ENCODE peak calls at places on chromosomes 12 and 14, in six cellular contexts. T is AG09309, C is thoracic aorta, D is Caco-2, G is mammary epithelial cell, S is heart left ventricle. L is an unnamed sample.

GRCh38 chr14:51806624-51807023 is 53.8 kb upstream of the GNG2 start:
- DNase-seq in T (no peak), C (no peak), D (no peak), G (no peak), S (no peak), L (no peak)

GRCh38 chr12:89064780-89065179 is 287.5 kb downstream of the DUSP6 start:
- DNase-seq in T (peak; percentile 52), C (no peak), D (no peak), G (peak; percentile 95), S (no peak), L (no peak)

GRCh38 chr14:55122441-55122986 is 6.5 kb upstream of the LGALS3 start:
- DNase-seq in T (no peak), C (no peak), D (peak; percentile 84), G (no peak), S (peak; percentile 91), L (no peak)

GRCh38 chr14:77498120-77498979 is at the start of gene ISM2:
- DNase-seq in T (no peak), C (no peak), D (peak; percentile 76), G (peak; percentile 34), S (peak; percentile 30), L (no peak)

GRCh38 chr14:93033983-93034670 is 81.6 kb downstream of the ITPK1 start:
- DNase-seq in T (no peak), C (no peak), D (no peak), G (no peak), S (no peak), L (no peak)

GRCh38 chr14:98382662-98383061 is 889.3 kb downstream of the BCL11B start:
- DNase-seq in T (no peak), C (no peak), D (no peak), G (peak; percentile 50), S (no peak), L (no peak)

GRCh38 chr14:34129927-34130552 is 179.2 kb upstream of the EGLN3 start:
- DNase-seq in T (no peak), C (no peak), D (no peak), G (no peak), S (no peak), L (no peak)

GRCh38 chr14:26841920-26842741 is 244.3 kb upstream of the NOVA1 start:
- DNase-seq in T (peak; percentile 41), C (no peak), D (peak; percentile 47), G (peak; percentile 1), S (peak; percentile 38), L (peak; percentile 3)

GRCh38 chr12:1313906-1314305 is 280.5 kb downstream of the FBXL14 start:
- DNase-seq in T (no peak), C (no peak), D (no peak), G (peak; percentile 30), S (no peak), L (no peak)

GRCh38 chr14:100422556-100423420 is 99.6 kb downstream of the SLC25A47 start:
- DNase-seq in T (no peak), C (no peak), D (no peak), G (no peak), S (no peak), L (no peak)

GRCh38 chr14:35197015-35197414 is 74.7 kb downstream of the PRORP start:
- DNase-seq in T (no peak), C (no peak), D (no peak), G (peak; percentile 76), S (no peak), L (no peak)

GRCh38 chr12:122865268-122866231 is 30.3 kb downstream of the HIP1R start:
- DNase-seq in T (no peak), C (no peak), D (peak; percentile 54), G (no peak), S (peak; percentile 69), L (no peak)

GRCh38 chr14:55976219-55976618 is 142.0 kb upstream of the PELI2 start:
- DNase-seq in T (no peak), C (no peak), D (no peak), G (no peak), S (no peak), L (no peak)

GRCh38 chr12:106564678-106565329 is 18.0 kb upstream of the RFX4 start:
- DNase-seq in T (no peak), C (no peak), D (no peak), G (peak; percentile 25), S (no peak), L (no peak)

GRCh38 chr12:55891310-55891709 is 36.4 kb downstream of the PYM1 start:
- DNase-seq in T (no peak), C (no peak), D (no peak), G (no peak), S (no peak), L (no peak)

GRCh38 chr14:91351508-91351853 is 66.1 kb downstream of the CCDC88C start:
- DNase-seq in T (no peak), C (no peak), D (no peak), G (no peak), S (no peak), L (no peak)
- H3K4me3 ChIP-seq in T (no peak overlapping the region), C (no peak overlapping the region), D (no peak overlapping the region), G (no peak overlapping the region), S (no peak overlapping the region), L (no peak overlapping the region)

DNA sequence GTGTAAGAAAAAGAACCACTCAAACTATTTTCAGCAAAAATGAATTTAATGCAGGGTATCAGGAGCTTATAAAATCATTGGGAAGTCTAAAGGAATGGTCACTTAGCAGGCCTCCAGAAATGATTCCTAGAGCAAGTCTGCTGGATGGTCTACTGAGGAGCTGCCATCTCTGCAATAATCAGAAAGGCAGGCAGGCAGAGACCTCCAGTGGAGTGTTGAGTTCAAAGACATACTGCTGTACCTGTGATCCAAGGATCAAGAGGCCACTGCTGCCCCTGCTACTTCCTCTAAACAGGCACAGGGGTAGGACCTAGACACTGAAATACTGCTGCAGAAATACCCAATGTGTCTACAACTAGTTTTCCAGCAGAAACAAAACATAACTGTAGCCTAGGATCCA is 14.5 kb upstream of the KICS2 start:
- DNase-seq in T (no peak), C (no peak), D (no peak), G (no peak), S (no peak), L (no peak)
- TF ChIP-seq CTCF in T (peak; percentile 23), C (no peak), D (no peak), G (no peak), S (no peak), L (peak; percentile 20)

DNA sequence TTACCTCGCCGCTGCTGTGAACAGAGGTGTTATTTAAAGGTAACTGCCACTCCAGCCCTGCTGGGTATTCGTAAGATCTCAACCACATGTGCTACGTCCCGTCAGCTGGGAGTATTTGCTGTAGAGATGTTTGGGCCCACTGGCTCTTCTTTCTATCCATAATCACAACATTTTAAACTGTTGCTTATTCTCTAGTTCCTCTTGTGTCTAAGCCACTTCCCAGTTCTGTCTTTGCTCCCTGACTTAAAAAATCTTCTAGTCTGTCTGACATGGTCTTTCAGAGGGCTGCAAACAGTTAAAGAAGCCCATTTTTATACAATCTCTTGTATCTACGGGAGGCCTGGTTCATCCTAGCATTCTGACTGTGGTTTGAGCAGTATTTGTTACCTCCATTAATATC is 33.2 kb upstream of the HELB start:
- DNase-seq in T (no peak), C (no peak), D (no peak), G (no peak), S (no peak), L (no peak)
- H3K4me3 ChIP-seq in T (no peak overlapping the region), C (no peak overlapping the region), D (no peak overlapping the region), G (no peak overlapping the region), S (no peak overlapping the region), L (no peak overlapping the region)

GRCh38 chr12:10368206-10369171 is 21.4 kb downstream of the KLRK1 start:
- DNase-seq in T (no peak), C (no peak), D (no peak), G (no peak), S (no peak), L (no peak)

GRCh38 chr12:10365716-10366433 is 24.0 kb downstream of the KLRK1 start:
- DNase-seq in T (no peak), C (no peak), D (no peak), G (peak; percentile 25), S (no peak), L (no peak)

GRCh38 chr12:10363922-10364838 is 25.7 kb downstream of the KLRK1 start:
- DNase-seq in T (no peak), C (no peak), D (peak; percentile 53), G (peak; percentile 74), S (peak; percentile 58), L (no peak)

GRCh38 chr12:10364839-10365681 is 24.8 kb downstream of the KLRK1 start:
- DNase-seq in T (peak; percentile 44), C (no peak), D (peak; percentile 88), G (peak; percentile 83), S (peak; percentile 73), L (no peak)

DNA sequence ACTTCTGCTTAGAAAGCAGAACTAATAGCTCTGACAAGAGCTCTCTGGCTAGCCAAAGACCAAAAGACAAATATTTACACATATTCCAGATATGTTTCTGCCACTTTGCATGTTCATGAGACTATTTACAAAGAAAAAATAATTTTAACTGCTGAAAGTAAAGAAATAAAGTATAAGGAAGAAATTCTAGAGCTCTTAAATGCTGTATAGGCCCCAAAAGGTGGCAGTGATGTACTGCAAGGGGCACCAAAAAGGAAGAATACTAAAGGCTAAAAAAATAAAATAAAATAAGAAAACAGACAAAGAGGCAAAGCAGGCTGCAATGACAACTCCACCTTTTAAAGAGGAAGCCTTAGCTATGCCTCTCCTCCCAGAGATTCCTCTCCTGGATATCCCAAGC is 23.0 kb downstream of the KLRK1 start:
- DNase-seq in T (no peak), C (no peak), D (no peak), G (peak; percentile 23), S (no peak), L (no peak)
- TF ChIP-seq CTCF in T (peak; percentile 38), C (peak; percentile 22), D (peak; percentile 11), G (peak; percentile 23), S (no peak), L (no peak)

GRCh38 chr14:104439625-104440024 is 139.9 kb upstream of the C14orf180 start:
- DNase-seq in T (no peak), C (no peak), D (no peak), G (no peak), S (no peak), L (no peak)
- H3K4me3 ChIP-seq in T (no peak overlapping the region), C (no peak overlapping the region), D (no peak overlapping the region), G (no peak overlapping the region), S (no peak overlapping the region), L (no peak overlapping the region)

GRCh38 chr14:20698934-20699333 is 10.4 kb downstream of the ANG start:
- DNase-seq in T (no peak), C (no peak), D (no peak), G (no peak), S (no peak), L (no peak)

GRCh38 chr14:20697273-20698017 is 8.9 kb downstream of the ANG start:
- DNase-seq in T (no peak), C (no peak), D (peak; percentile 61), G (peak; percentile 69), S (peak; percentile 71), L (no peak)

GRCh38 chr14:20696776-20697175 is 8.2 kb downstream of the ANG start:
- DNase-seq in T (no peak), C (no peak), D (no peak), G (no peak), S (no peak), L (no peak)

GRCh38 chr14:20692111-20692751 is 3.7 kb downstream of the ANG start:
- DNase-seq in T (no peak), C (no peak), D (no peak), G (no peak), S (no peak), L (no peak)

DNA sequence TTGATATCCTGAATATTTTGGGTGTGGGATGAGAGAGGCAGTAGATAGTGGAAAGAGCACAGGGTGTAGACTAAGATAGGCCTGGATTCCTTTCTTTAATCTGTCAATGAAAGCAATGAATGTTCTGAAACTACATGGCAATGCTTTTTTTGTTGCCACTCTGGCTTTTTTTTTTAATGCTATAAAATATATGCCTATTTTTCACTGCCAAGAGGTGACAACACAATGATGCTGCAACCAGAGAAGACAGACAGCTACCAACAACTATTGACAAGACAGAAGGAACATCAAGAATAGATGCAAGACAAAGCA is 9.4 kb downstream of the ANG start:
- DNase-seq in T (no peak), C (no peak), D (no peak), G (no peak), S (no peak), L (no peak)
- TF ChIP-seq CTCF in T (no peak), C (peak; percentile 6), D (no peak), G (no peak), S (no peak), L (no peak)

L was measured in AG04449.